ENCODE peak calls at places on chromosomes 11 and 22, in five cellular contexts. One of them, this sample, is unnamed.

GRCh38 chr11:78350101-78350645 is 67.4 kb downstream of the GAB2 start:
- DNase-seq in stomach: no peak
- DNase-seq in stimulated activated CD4-positive, alpha-beta T cell treated with anti-CD3 and anti-CD28 coated beads, Interleukin-1b, Interleukin-23, amount 100 ng/mL, for 48 hours: no peak
- DNase-seq in activated T-helper 1 cell treated with anti-CD3 and anti-CD28 coated beads, Interleukin-2, amount 50 U/mL, for 16 hours: no peak
- DNase-seq in NCI-H774: no peak
- DNase-seq in this sample: peak

GRCh38 chr11:17498475-17498874 is 21.8 kb upstream of the ABCC8 start:
- DNase-seq in stomach: no peak
- DNase-seq in stimulated activated CD4-positive, alpha-beta T cell treated with anti-CD3 and anti-CD28 coated beads, Interleukin-1b, Interleukin-23, amount 100 ng/mL, for 48 hours: no peak
- DNase-seq in activated T-helper 1 cell treated with anti-CD3 and anti-CD28 coated beads, Interleukin-2, amount 50 U/mL, for 16 hours: no peak
- DNase-seq in NCI-H774: no peak
- DNase-seq in this sample: no peak

GRCh38 chr22:37501610-37502341 is 15.6 kb upstream of the MFNG start:
- DNase-seq in stomach: peak
- DNase-seq in stimulated activated CD4-positive, alpha-beta T cell treated with anti-CD3 and anti-CD28 coated beads, Interleukin-1b, Interleukin-23, amount 100 ng/mL, for 48 hours: no peak
- DNase-seq in activated T-helper 1 cell treated with anti-CD3 and anti-CD28 coated beads, Interleukin-2, amount 50 U/mL, for 16 hours: no peak
- DNase-seq in NCI-H774: peak
- DNase-seq in this sample: peak

GRCh38 chr11:9138612-9139579 is 47.5 kb upstream of the SCUBE2 start:
- DNase-seq in stomach: peak
- DNase-seq in stimulated activated CD4-positive, alpha-beta T cell treated with anti-CD3 and anti-CD28 coated beads, Interleukin-1b, Interleukin-23, amount 100 ng/mL, for 48 hours: peak
- DNase-seq in activated T-helper 1 cell treated with anti-CD3 and anti-CD28 coated beads, Interleukin-2, amount 50 U/mL, for 16 hours: no peak
- DNase-seq in NCI-H774: peak
- DNase-seq in this sample: peak

GRCh38 chr22:40782521-40782920 is 36.6 kb downstream of the SLC25A17 start:
- DNase-seq in stomach: no peak
- DNase-seq in stimulated activated CD4-positive, alpha-beta T cell treated with anti-CD3 and anti-CD28 coated beads, Interleukin-1b, Interleukin-23, amount 100 ng/mL, for 48 hours: no peak
- DNase-seq in activated T-helper 1 cell treated with anti-CD3 and anti-CD28 coated beads, Interleukin-2, amount 50 U/mL, for 16 hours: no peak
- DNase-seq in NCI-H774: no peak
- DNase-seq in this sample: no peak

GRCh38 chr11:114166389-114166788 is 106.9 kb downstream of the ZBTB16 start:
- DNase-seq in stomach: no peak
- DNase-seq in stimulated activated CD4-positive, alpha-beta T cell treated with anti-CD3 and anti-CD28 coated beads, Interleukin-1b, Interleukin-23, amount 100 ng/mL, for 48 hours: no peak
- DNase-seq in activated T-helper 1 cell treated with anti-CD3 and anti-CD28 coated beads, Interleukin-2, amount 50 U/mL, for 16 hours: no peak
- DNase-seq in NCI-H774: no peak
- DNase-seq in this sample: no peak

GRCh38 chr11:70826541-70826943 is 425.8 kb downstream of the SHANK2 start:
- DNase-seq in stomach: no peak
- DNase-seq in stimulated activated CD4-positive, alpha-beta T cell treated with anti-CD3 and anti-CD28 coated beads, Interleukin-1b, Interleukin-23, amount 100 ng/mL, for 48 hours: no peak
- DNase-seq in activated T-helper 1 cell treated with anti-CD3 and anti-CD28 coated beads, Interleukin-2, amount 50 U/mL, for 16 hours: no peak
- DNase-seq in NCI-H774: peak
- DNase-seq in this sample: no peak

GRCh38 chr11:18765554-18765953 is 26.0 kb downstream of the PTPN5 start:
- DNase-seq in stomach: no peak
- DNase-seq in stimulated activated CD4-positive, alpha-beta T cell treated with anti-CD3 and anti-CD28 coated beads, Interleukin-1b, Interleukin-23, amount 100 ng/mL, for 48 hours: no peak
- DNase-seq in activated T-helper 1 cell treated with anti-CD3 and anti-CD28 coated beads, Interleukin-2, amount 50 U/mL, for 16 hours: no peak
- DNase-seq in NCI-H774: no peak
- DNase-seq in this sample: no peak

GRCh38 chr11:86220654-86221053 is 23.9 kb upstream of the EED start:
- DNase-seq in stomach: no peak
- DNase-seq in stimulated activated CD4-positive, alpha-beta T cell treated with anti-CD3 and anti-CD28 coated beads, Interleukin-1b, Interleukin-23, amount 100 ng/mL, for 48 hours: no peak
- DNase-seq in activated T-helper 1 cell treated with anti-CD3 and anti-CD28 coated beads, Interleukin-2, amount 50 U/mL, for 16 hours: no peak
- DNase-seq in NCI-H774: no peak
- DNase-seq in this sample: no peak

GRCh38 chr11:116577273-116577672 is 195.5 kb downstream of the BUD13 start:
- DNase-seq in stomach: no peak
- DNase-seq in stimulated activated CD4-positive, alpha-beta T cell treated with anti-CD3 and anti-CD28 coated beads, Interleukin-1b, Interleukin-23, amount 100 ng/mL, for 48 hours: no peak
- DNase-seq in activated T-helper 1 cell treated with anti-CD3 and anti-CD28 coated beads, Interleukin-2, amount 50 U/mL, for 16 hours: no peak
- DNase-seq in NCI-H774: no peak
- DNase-seq in this sample: no peak

GRCh38 chr11:125404811-125405481 is 91.1 kb downstream of the FEZ1 start:
- DNase-seq in stomach: peak
- DNase-seq in stimulated activated CD4-positive, alpha-beta T cell treated with anti-CD3 and anti-CD28 coated beads, Interleukin-1b, Interleukin-23, amount 100 ng/mL, for 48 hours: peak
- DNase-seq in activated T-helper 1 cell treated with anti-CD3 and anti-CD28 coated beads, Interleukin-2, amount 50 U/mL, for 16 hours: peak
- DNase-seq in NCI-H774: peak
- DNase-seq in this sample: peak

GRCh38 chr11:95668113-95668512 is 121.5 kb downstream of the FAM76B start:
- DNase-seq in stomach: no peak
- DNase-seq in stimulated activated CD4-positive, alpha-beta T cell treated with anti-CD3 and anti-CD28 coated beads, Interleukin-1b, Interleukin-23, amount 100 ng/mL, for 48 hours: no peak
- DNase-seq in activated T-helper 1 cell treated with anti-CD3 and anti-CD28 coated beads, Interleukin-2, amount 50 U/mL, for 16 hours: no peak
- DNase-seq in NCI-H774: no peak
- DNase-seq in this sample: no peak

GRCh38 chr11:34250732-34251639 is 106.8 kb downstream of the ABTB2 start:
- DNase-seq in stomach: peak
- DNase-seq in stimulated activated CD4-positive, alpha-beta T cell treated with anti-CD3 and anti-CD28 coated beads, Interleukin-1b, Interleukin-23, amount 100 ng/mL, for 48 hours: peak
- DNase-seq in activated T-helper 1 cell treated with anti-CD3 and anti-CD28 coated beads, Interleukin-2, amount 50 U/mL, for 16 hours: peak
- DNase-seq in NCI-H774: no peak
- DNase-seq in this sample: peak

GRCh38 chr11:118233377-118233776 is 8.6 kb upstream of the JAML start:
- DNase-seq in stomach: no peak
- DNase-seq in stimulated activated CD4-positive, alpha-beta T cell treated with anti-CD3 and anti-CD28 coated beads, Interleukin-1b, Interleukin-23, amount 100 ng/mL, for 48 hours: no peak
- DNase-seq in activated T-helper 1 cell treated with anti-CD3 and anti-CD28 coated beads, Interleukin-2, amount 50 U/mL, for 16 hours: no peak
- DNase-seq in NCI-H774: no peak
- DNase-seq in this sample: no peak

GRCh38 chr11:70267405-70267950 is 3.0 kb upstream of the PPFIA1 start:
- DNase-seq in stomach: no peak
- DNase-seq in stimulated activated CD4-positive, alpha-beta T cell treated with anti-CD3 and anti-CD28 coated beads, Interleukin-1b, Interleukin-23, amount 100 ng/mL, for 48 hours: no peak
- DNase-seq in activated T-helper 1 cell treated with anti-CD3 and anti-CD28 coated beads, Interleukin-2, amount 50 U/mL, for 16 hours: no peak
- DNase-seq in NCI-H774: no peak
- DNase-seq in this sample: no peak

GRCh38 chr11:69049490-69049867 is 747 bp downstream of the TPCN2 start:
- DNase-seq in stomach: no peak
- DNase-seq in stimulated activated CD4-positive, alpha-beta T cell treated with anti-CD3 and anti-CD28 coated beads, Interleukin-1b, Interleukin-23, amount 100 ng/mL, for 48 hours: peak
- DNase-seq in activated T-helper 1 cell treated with anti-CD3 and anti-CD28 coated beads, Interleukin-2, amount 50 U/mL, for 16 hours: no peak
- DNase-seq in NCI-H774: no peak
- DNase-seq in this sample: no peak

GRCh38 chr11:11501546-11502274 is 120.1 kb downstream of the GALNT18 start:
- DNase-seq in stomach: no peak
- DNase-seq in stimulated activated CD4-positive, alpha-beta T cell treated with anti-CD3 and anti-CD28 coated beads, Interleukin-1b, Interleukin-23, amount 100 ng/mL, for 48 hours: no peak
- DNase-seq in activated T-helper 1 cell treated with anti-CD3 and anti-CD28 coated beads, Interleukin-2, amount 50 U/mL, for 16 hours: no peak
- DNase-seq in NCI-H774: no peak
- DNase-seq in this sample: peak

GRCh38 chr11:18890615-18891014 is 48.6 kb downstream of the MRGPRX1 start:
- DNase-seq in stomach: no peak
- DNase-seq in stimulated activated CD4-positive, alpha-beta T cell treated with anti-CD3 and anti-CD28 coated beads, Interleukin-1b, Interleukin-23, amount 100 ng/mL, for 48 hours: no peak
- DNase-seq in activated T-helper 1 cell treated with anti-CD3 and anti-CD28 coated beads, Interleukin-2, amount 50 U/mL, for 16 hours: no peak
- DNase-seq in NCI-H774: no peak
- DNase-seq in this sample: no peak

GRCh38 chr22:40718250-40719204 is 39.2 kb downstream of the MCHR1 start:
- DNase-seq in stomach: no peak
- DNase-seq in stimulated activated CD4-positive, alpha-beta T cell treated with anti-CD3 and anti-CD28 coated beads, Interleukin-1b, Interleukin-23, amount 100 ng/mL, for 48 hours: no peak
- DNase-seq in activated T-helper 1 cell treated with anti-CD3 and anti-CD28 coated beads, Interleukin-2, amount 50 U/mL, for 16 hours: no peak
- DNase-seq in NCI-H774: no peak
- DNase-seq in this sample: no peak

GRCh38 chr22:38228873-38229740 is 27.3 kb downstream of the MAFF start:
- DNase-seq in stomach: peak
- DNase-seq in stimulated activated CD4-positive, alpha-beta T cell treated with anti-CD3 and anti-CD28 coated beads, Interleukin-1b, Interleukin-23, amount 100 ng/mL, for 48 hours: no peak
- DNase-seq in activated T-helper 1 cell treated with anti-CD3 and anti-CD28 coated beads, Interleukin-2, amount 50 U/mL, for 16 hours: no peak
- DNase-seq in NCI-H774: no peak
- DNase-seq in this sample: peak

GRCh38 chr22:38982008-38982927 is at the start of gene APOBEC3B:
- DNase-seq in stomach: peak
- DNase-seq in stimulated activated CD4-positive, alpha-beta T cell treated with anti-CD3 and anti-CD28 coated beads, Interleukin-1b, Interleukin-23, amount 100 ng/mL, for 48 hours: peak
- DNase-seq in activated T-helper 1 cell treated with anti-CD3 and anti-CD28 coated beads, Interleukin-2, amount 50 U/mL, for 16 hours: peak
- DNase-seq in NCI-H774: no peak
- DNase-seq in this sample: peak

GRCh38 chr11:81725691-81726090 is 1008.0 kb downstream of the FAM181B start:
- DNase-seq in stomach: no peak
- DNase-seq in stimulated activated CD4-positive, alpha-beta T cell treated with anti-CD3 and anti-CD28 coated beads, Interleukin-1b, Interleukin-23, amount 100 ng/mL, for 48 hours: no peak
- DNase-seq in activated T-helper 1 cell treated with anti-CD3 and anti-CD28 coated beads, Interleukin-2, amount 50 U/mL, for 16 hours: no peak
- DNase-seq in NCI-H774: no peak
- DNase-seq in this sample: no peak

GRCh38 chr22:26573026-26573662 is 16.8 kb downstream of the TPST2 start:
- DNase-seq in stomach: peak
- DNase-seq in stimulated activated CD4-positive, alpha-beta T cell treated with anti-CD3 and anti-CD28 coated beads, Interleukin-1b, Interleukin-23, amount 100 ng/mL, for 48 hours: no peak
- DNase-seq in activated T-helper 1 cell treated with anti-CD3 and anti-CD28 coated beads, Interleukin-2, amount 50 U/mL, for 16 hours: no peak
- DNase-seq in NCI-H774: no peak
- DNase-seq in this sample: peak

GRCh38 chr22:30290679-30291333 is 1.5 kb upstream of the CASTOR1 start:
- DNase-seq in stomach: peak
- DNase-seq in stimulated activated CD4-positive, alpha-beta T cell treated with anti-CD3 and anti-CD28 coated beads, Interleukin-1b, Interleukin-23, amount 100 ng/mL, for 48 hours: no peak
- DNase-seq in activated T-helper 1 cell treated with anti-CD3 and anti-CD28 coated beads, Interleukin-2, amount 50 U/mL, for 16 hours: no peak
- DNase-seq in NCI-H774: peak
- DNase-seq in this sample: peak

GRCh38 chr11:534592-535518 is 521 bp downstream of the HRAS start:
- DNase-seq in stomach: peak
- DNase-seq in stimulated activated CD4-positive, alpha-beta T cell treated with anti-CD3 and anti-CD28 coated beads, Interleukin-1b, Interleukin-23, amount 100 ng/mL, for 48 hours: no peak
- DNase-seq in activated T-helper 1 cell treated with anti-CD3 and anti-CD28 coated beads, Interleukin-2, amount 50 U/mL, for 16 hours: no peak
- DNase-seq in NCI-H774: no peak
- DNase-seq in this sample: no peak

GRCh38 chr11:111001091-111001430 is 244.5 kb upstream of the POU2AF2 start:
- DNase-seq in stomach: no peak
- DNase-seq in stimulated activated CD4-positive, alpha-beta T cell treated with anti-CD3 and anti-CD28 coated beads, Interleukin-1b, Interleukin-23, amount 100 ng/mL, for 48 hours: no peak
- DNase-seq in activated T-helper 1 cell treated with anti-CD3 and anti-CD28 coated beads, Interleukin-2, amount 50 U/mL, for 16 hours: no peak
- DNase-seq in NCI-H774: no peak
- DNase-seq in this sample: no peak

GRCh38 chr11:112962854-112963367 is 1.7 kb downstream of the NCAM1 start:
- DNase-seq in stomach: peak
- DNase-seq in stimulated activated CD4-positive, alpha-beta T cell treated with anti-CD3 and anti-CD28 coated beads, Interleukin-1b, Interleukin-23, amount 100 ng/mL, for 48 hours: no peak
- DNase-seq in activated T-helper 1 cell treated with anti-CD3 and anti-CD28 coated beads, Interleukin-2, amount 50 U/mL, for 16 hours: no peak
- DNase-seq in NCI-H774: peak
- DNase-seq in this sample: peak

GRCh38 chr11:74819400-74819799 is 70.8 kb downstream of the RNF169 start:
- DNase-seq in stomach: no peak
- DNase-seq in stimulated activated CD4-positive, alpha-beta T cell treated with anti-CD3 and anti-CD28 coated beads, Interleukin-1b, Interleukin-23, amount 100 ng/mL, for 48 hours: no peak
- DNase-seq in activated T-helper 1 cell treated with anti-CD3 and anti-CD28 coated beads, Interleukin-2, amount 50 U/mL, for 16 hours: no peak
- DNase-seq in NCI-H774: no peak
- DNase-seq in this sample: no peak

This sample was measured in transverse colon.